ENCODE peak calls at places on chromosomes 1 and 21, in four cellular contexts. D is neural progenitor cell; A is endothelial cell; B is CD4-positive, alpha-beta T cell. X is an unnamed sample.

GRCh38 chr1:84855168-84855567 is 37.8 kb downstream of the LPAR3 start:
- DNase-seq in D (no peak), B (no peak), A (no peak), X (no peak)

GRCh38 chr1:230798187-230798484 is 50.9 kb downstream of the CAPN9 start:
- DNase-seq in D (no peak), A (no peak), B (no peak), X (no peak)

GRCh38 chr1:219990782-219991510 is 55.4 kb downstream of the EPRS1 start:
- DNase-seq in A (no peak), B (no peak), D (peak), X (no peak)

GRCh38 chr1:116699605-116700004 is 32.1 kb upstream of the IGSF3 start:
- DNase-seq in B (no peak), D (no peak), A (no peak), X (no peak)

GRCh38 chr1:156337888-156338179 is 258 bp downstream of the CCT3 start:
- DNase-seq in B (peak), A (no peak), D (no peak), X (no peak)

GRCh38 chr1:41999884-42000283 is 81.2 kb upstream of the HIVEP3 start:
- DNase-seq in A (no peak), B (no peak), D (no peak), X (no peak)

GRCh38 chr1:203424861-203425667 is 50.5 kb upstream of the PRELP start:
- DNase-seq in B (no peak), A (no peak), D (no peak), X (no peak)

GRCh38 chr1:38243106-38243505 is 196.5 kb upstream of the POU3F1 start:
- DNase-seq in B (no peak), D (peak), A (no peak), X (no peak)

GRCh38 chr21:31893841-31894240 is 21.0 kb downstream of the HUNK start:
- DNase-seq in A (no peak), D (no peak), B (no peak), X (no peak)

GRCh38 chr1:99852648-99853047 is 2.5 kb downstream of the AGL start:
- DNase-seq in A (no peak), D (no peak), B (no peak), X (no peak)

GRCh38 chr1:33334081-33334552 is 13.2 kb upstream of the A3GALT2 start:
- DNase-seq in B (no peak), D (peak), A (no peak), X (no peak)

GRCh38 chr1:222754386-222755139 is 17.6 kb downstream of the FAM177B start:
- DNase-seq in B (no peak), A (no peak), D (no peak), X (no peak)

GRCh38 chr21:42568834-42569731 is 55.4 kb downstream of the SLC37A1 start:
- DNase-seq in D (no peak), A (no peak), B (no peak), X (no peak)

GRCh38 chr1:21818661-21819060 is 6.6 kb downstream of the LDLRAD2 start:
- DNase-seq in B (peak), A (peak), D (peak), X (no peak)

GRCh38 chr1:213268221-213268620 is 217.2 kb downstream of the RPS6KC1 start:
- DNase-seq in D (no peak), B (no peak), A (no peak), X (no peak)

GRCh38 chr1:197218857-197219256 is 49.2 kb upstream of the CRB1 start:
- DNase-seq in A (no peak), D (no peak), B (no peak), X (no peak)

GRCh38 chr1:246261641-246262040 is 245.4 kb downstream of the SMYD3 start:
- DNase-seq in D (no peak), B (no peak), A (no peak), X (no peak)
- TF ChIP-seq CTCF in D (peak), B (no peak), A (no peak), X (peak)

GRCh38 chr1:62294211-62294610 is 25.0 kb downstream of the KANK4 start:
- DNase-seq in D (peak), B (no peak), A (peak), X (no peak)
- TF ChIP-seq CTCF in D (peak), B (no peak), A (peak), X (peak)

GRCh38 chr1:64675718-64676345 is 69.0 kb upstream of the RAVER2 start:
- DNase-seq in D (peak), B (no peak), A (no peak), X (no peak)
- TF ChIP-seq CTCF in D (peak), B (peak), A (peak), X (peak)

DNA sequence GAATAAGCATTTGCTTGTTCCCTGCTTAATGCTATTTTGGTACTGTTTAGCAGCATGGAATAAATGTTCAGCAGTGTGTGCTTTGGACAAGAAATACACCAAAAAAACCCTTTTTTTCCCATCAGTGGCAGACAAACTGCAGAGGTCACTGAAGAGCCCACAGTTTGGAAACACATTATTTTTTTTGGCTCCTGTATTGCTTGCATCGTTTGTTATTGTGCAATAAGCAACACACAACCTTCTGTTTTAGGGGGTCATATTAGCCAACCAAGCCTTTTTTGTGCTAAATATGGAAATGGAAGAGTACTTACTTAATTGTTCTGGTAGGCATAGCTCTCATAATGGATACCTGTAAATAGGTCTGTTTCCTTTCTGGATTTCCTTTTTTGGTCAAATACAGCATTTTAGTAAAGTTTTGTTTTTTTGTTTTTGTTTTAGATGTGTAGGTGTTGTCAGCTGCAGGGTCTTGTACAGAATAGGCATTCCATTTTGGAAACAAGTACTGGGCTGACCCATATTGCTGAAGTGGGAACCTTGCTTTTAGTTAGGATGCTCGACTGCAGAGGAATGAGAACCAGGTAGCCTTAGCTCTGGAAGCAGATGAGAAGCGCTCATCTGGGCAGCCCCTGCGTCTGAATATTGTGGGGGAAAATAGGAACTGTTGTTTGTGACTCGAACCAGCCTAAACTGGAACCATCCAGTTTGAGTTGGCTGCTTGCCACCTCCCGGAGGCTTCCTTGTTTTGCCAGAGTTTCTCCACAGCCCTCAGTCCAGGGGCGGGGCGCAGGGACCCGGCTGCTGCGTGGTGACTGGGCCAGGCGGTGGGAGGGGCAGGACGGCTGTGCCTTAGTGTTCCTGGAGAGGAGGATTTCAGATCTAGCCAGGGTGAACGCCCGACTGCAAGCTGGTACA is 38.5 kb downstream of the SPEN start:
- DNase-seq in D (peak), A (peak), B (peak), X (peak)
- TF ChIP-seq CTCF in D (no peak), A (no peak), B (no peak), X (peak)

GRCh38 chr1:161098161-161099068 is at the start of gene KLHDC9:
- DNase-seq in A (peak), D (peak), B (peak), X (peak)
- TF ChIP-seq CTCF in A (peak), D (peak), B (peak), X (no peak)

GRCh38 chr1:15835205-15835740 is 12.2 kb upstream of the SPEN start:
- DNase-seq in A (no peak), B (no peak), D (peak), X (no peak)
- TF ChIP-seq CTCF in A (no peak), B (no peak), D (no peak), X (no peak)

X was measured in type B pancreatic cell.